ENCODE peak calls at places on chromosomes 2 and 18, in five cellular contexts. One of them, this sample, is unnamed.

GRCh38 chr2:86747708-86748627 is 27.9 kb downstream of the RMND5A start:
- DNase-seq in heart right ventricle: peak; percentile 12
- DNase-seq in AG04449: peak; percentile 59
- DNase-seq in coronary artery: no peak
- DNase-seq in glutamatergic neuron: peak; percentile 17
- DNase-seq in this sample: no peak

GRCh38 chr2:70140978-70141753 is 49.7 kb downstream of the C2orf42 start:
- DNase-seq in heart right ventricle: peak; percentile 32
- DNase-seq in AG04449: no peak
- DNase-seq in glutamatergic neuron: peak; percentile 66
- DNase-seq in coronary artery: peak; percentile 84
- DNase-seq in this sample: no peak

GRCh38 chr18:62446511-62446910 is 76.3 kb upstream of the ZCCHC2 start:
- DNase-seq in glutamatergic neuron: no peak
- DNase-seq in coronary artery: no peak
- DNase-seq in heart right ventricle: no peak
- DNase-seq in AG04449: no peak
- DNase-seq in this sample: no peak

GRCh38 chr18:8537400-8537799 is 71.8 kb upstream of the RAB12 start:
- DNase-seq in AG04449: no peak
- DNase-seq in glutamatergic neuron: no peak
- DNase-seq in heart right ventricle: no peak
- DNase-seq in coronary artery: no peak
- DNase-seq in this sample: no peak

GRCh38 chr2:168500516-168500915 is 44.4 kb downstream of the CERS6 start:
- DNase-seq in glutamatergic neuron: no peak
- DNase-seq in AG04449: no peak
- DNase-seq in coronary artery: no peak
- DNase-seq in heart right ventricle: no peak
- DNase-seq in this sample: no peak

GRCh38 chr2:196225213-196225612 is 53.8 kb upstream of the STK17B start:
- DNase-seq in glutamatergic neuron: no peak
- DNase-seq in coronary artery: no peak
- DNase-seq in heart right ventricle: no peak
- DNase-seq in AG04449: no peak
- DNase-seq in this sample: no peak

GRCh38 chr2:16626497-16626896 is 39.1 kb downstream of the CYRIA start:
- DNase-seq in AG04449: no peak
- DNase-seq in glutamatergic neuron: no peak
- DNase-seq in heart right ventricle: no peak
- DNase-seq in coronary artery: no peak
- DNase-seq in this sample: no peak

GRCh38 chr2:238908960-238909951 is 61.4 kb downstream of the TWIST2 start:
- DNase-seq in glutamatergic neuron: no peak
- DNase-seq in heart right ventricle: no peak
- DNase-seq in AG04449: no peak
- DNase-seq in coronary artery: peak; percentile 79
- DNase-seq in this sample: no peak

GRCh38 chr18:58527116-58528010 is 101.5 kb downstream of the ALPK2 start:
- DNase-seq in AG04449: no peak
- DNase-seq in coronary artery: no peak
- DNase-seq in heart right ventricle: no peak
- DNase-seq in glutamatergic neuron: no peak
- DNase-seq in this sample: no peak

GRCh38 chr2:62467475-62468321 is 38.3 kb downstream of the TMEM17 start:
- DNase-seq in AG04449: no peak
- DNase-seq in glutamatergic neuron: no peak
- DNase-seq in heart right ventricle: no peak
- DNase-seq in coronary artery: no peak
- DNase-seq in this sample: no peak

GRCh38 chr2:224893848-224894247 is 148.4 kb downstream of the DOCK10 start:
- DNase-seq in AG04449: no peak
- DNase-seq in glutamatergic neuron: no peak
- DNase-seq in coronary artery: no peak
- DNase-seq in heart right ventricle: no peak
- DNase-seq in this sample: no peak

GRCh38 chr2:6975988-6976387 is 58.8 kb downstream of the RNF144A start:
- DNase-seq in AG04449: no peak
- DNase-seq in heart right ventricle: no peak
- DNase-seq in coronary artery: peak; percentile 9
- DNase-seq in glutamatergic neuron: no peak
- DNase-seq in this sample: no peak

GRCh38 chr2:51251356-51251755 is 219.4 kb upstream of the NRXN1 start:
- DNase-seq in heart right ventricle: no peak
- DNase-seq in glutamatergic neuron: no peak
- DNase-seq in AG04449: no peak
- DNase-seq in coronary artery: no peak
- DNase-seq in this sample: no peak

DNA sequence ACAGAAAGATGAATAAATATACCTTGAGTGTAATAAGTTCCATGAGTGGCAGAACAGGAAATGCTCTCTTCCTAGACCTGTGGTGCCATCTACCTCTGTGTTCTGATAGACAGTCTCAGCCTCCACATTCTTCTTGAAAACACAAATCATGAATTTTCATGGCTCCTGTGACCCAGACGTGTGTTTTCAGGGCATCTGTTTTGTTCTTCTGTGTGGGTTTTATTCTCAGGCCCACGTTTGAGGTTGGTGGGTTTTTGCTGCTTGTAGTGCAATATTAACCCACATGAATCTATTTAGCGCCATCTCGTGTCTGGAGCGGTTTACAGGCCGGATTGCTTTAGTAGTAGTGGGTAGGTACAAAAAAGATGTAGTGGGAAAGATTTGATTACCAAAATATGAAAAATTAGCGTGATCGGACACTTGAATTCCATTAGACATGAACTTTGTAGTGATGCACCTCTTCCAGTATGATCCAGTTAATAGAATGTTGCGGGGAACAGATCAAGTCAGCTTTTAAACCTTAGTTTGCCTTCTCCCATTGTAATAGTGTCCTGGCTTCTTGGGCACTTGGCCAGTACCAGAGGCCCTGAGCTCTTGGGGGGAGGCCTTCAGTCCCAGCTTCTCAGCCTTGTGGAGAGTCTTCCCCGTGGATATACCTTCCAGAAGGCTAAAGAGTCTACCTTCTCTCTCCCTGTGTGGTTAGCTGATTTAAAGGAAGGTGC is 256.5 kb downstream of the TPGS2 start:
- DNase-seq in heart right ventricle: no peak
- DNase-seq in glutamatergic neuron: peak; percentile 64
- DNase-seq in coronary artery: peak; percentile 60
- DNase-seq in AG04449: no peak
- DNase-seq in this sample: no peak
- TF ChIP-seq CTCF in heart right ventricle: no peak
- TF ChIP-seq CTCF in glutamatergic neuron: no peak
- TF ChIP-seq CTCF in coronary artery: peak; percentile 37
- TF ChIP-seq CTCF in AG04449: peak; percentile 56
- TF ChIP-seq CTCF in this sample: peak; percentile 77

DNA sequence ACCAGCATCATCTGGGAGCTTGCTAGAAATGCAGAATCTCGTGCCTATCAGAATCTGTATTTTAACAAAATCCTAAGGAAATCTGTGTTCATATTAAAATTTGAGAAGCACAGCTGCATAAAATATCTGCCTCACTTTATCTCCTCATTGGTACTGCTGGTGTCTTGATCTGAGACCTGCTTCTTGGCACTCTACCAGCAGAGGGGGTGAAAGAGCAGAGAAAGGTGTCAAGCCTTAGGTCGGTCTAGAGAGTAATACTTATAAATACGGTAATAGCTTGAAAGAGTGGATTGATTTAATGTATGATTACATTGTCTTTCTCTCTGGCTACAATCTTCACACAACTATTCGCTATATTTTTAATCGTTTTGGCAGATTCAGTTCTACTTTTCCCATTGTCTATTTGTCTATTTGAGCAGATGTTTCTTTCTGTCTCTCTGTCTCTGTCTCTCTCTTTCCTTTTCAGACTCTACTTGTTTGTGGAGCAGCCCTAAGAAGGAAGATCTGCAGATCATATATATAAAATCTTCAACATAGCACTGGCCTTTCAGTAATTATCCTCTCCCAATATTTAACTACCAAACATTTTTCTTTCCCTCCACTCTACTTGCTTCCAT is 1.7 kb upstream of the GCG start:
- DNase-seq in heart right ventricle: peak; percentile 25
- DNase-seq in coronary artery: no peak
- DNase-seq in glutamatergic neuron: peak; percentile 72
- DNase-seq in AG04449: no peak
- DNase-seq in this sample: peak; percentile 87
- TF ChIP-seq CTCF in heart right ventricle: no peak
- TF ChIP-seq CTCF in coronary artery: no peak
- TF ChIP-seq CTCF in glutamatergic neuron: peak; percentile 76
- TF ChIP-seq CTCF in AG04449: peak; percentile 70
- TF ChIP-seq CTCF in this sample: peak; percentile 86

GRCh38 chr18:21191596-21192307 is 50.3 kb upstream of the GREB1L start:
- DNase-seq in AG04449: no peak
- DNase-seq in glutamatergic neuron: peak; percentile 80
- DNase-seq in heart right ventricle: peak; percentile 20
- DNase-seq in coronary artery: peak; percentile 76
- DNase-seq in this sample: no peak

GRCh38 chr18:21187886-21188285 is 54.1 kb upstream of the GREB1L start:
- DNase-seq in AG04449: no peak
- DNase-seq in heart right ventricle: no peak
- DNase-seq in glutamatergic neuron: no peak
- DNase-seq in coronary artery: no peak
- DNase-seq in this sample: no peak

GRCh38 chr18:21196426-21196825 is 45.6 kb upstream of the GREB1L start:
- DNase-seq in coronary artery: no peak
- DNase-seq in heart right ventricle: no peak
- DNase-seq in AG04449: no peak
- DNase-seq in glutamatergic neuron: no peak
- DNase-seq in this sample: no peak

GRCh38 chr18:21194871-21195771 is 46.9 kb upstream of the GREB1L start:
- DNase-seq in coronary artery: no peak
- DNase-seq in heart right ventricle: no peak
- DNase-seq in glutamatergic neuron: no peak
- DNase-seq in AG04449: no peak
- DNase-seq in this sample: no peak

DNA sequence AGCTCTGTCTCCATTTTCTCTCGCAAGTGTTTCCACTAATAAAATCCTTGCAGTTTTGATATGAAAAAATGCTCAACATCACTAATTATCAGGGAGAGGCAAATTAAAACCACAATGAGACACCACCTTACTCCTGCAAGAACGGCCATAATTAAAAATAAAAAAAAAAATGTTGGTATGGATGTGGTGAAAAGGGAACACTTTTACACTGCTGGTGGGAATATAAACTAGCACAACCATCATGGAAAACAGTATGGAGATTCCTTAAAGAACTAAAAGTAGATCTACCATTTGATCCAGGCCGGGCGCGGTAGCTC is 49.8 kb upstream of the GREB1L start:
- DNase-seq in coronary artery: no peak
- DNase-seq in AG04449: no peak
- DNase-seq in heart right ventricle: no peak
- DNase-seq in glutamatergic neuron: no peak
- DNase-seq in this sample: no peak
- TF ChIP-seq CTCF in coronary artery: no peak
- TF ChIP-seq CTCF in AG04449: no peak
- TF ChIP-seq CTCF in heart right ventricle: no peak
- TF ChIP-seq CTCF in glutamatergic neuron: no peak
- TF ChIP-seq CTCF in this sample: no peak

DNA sequence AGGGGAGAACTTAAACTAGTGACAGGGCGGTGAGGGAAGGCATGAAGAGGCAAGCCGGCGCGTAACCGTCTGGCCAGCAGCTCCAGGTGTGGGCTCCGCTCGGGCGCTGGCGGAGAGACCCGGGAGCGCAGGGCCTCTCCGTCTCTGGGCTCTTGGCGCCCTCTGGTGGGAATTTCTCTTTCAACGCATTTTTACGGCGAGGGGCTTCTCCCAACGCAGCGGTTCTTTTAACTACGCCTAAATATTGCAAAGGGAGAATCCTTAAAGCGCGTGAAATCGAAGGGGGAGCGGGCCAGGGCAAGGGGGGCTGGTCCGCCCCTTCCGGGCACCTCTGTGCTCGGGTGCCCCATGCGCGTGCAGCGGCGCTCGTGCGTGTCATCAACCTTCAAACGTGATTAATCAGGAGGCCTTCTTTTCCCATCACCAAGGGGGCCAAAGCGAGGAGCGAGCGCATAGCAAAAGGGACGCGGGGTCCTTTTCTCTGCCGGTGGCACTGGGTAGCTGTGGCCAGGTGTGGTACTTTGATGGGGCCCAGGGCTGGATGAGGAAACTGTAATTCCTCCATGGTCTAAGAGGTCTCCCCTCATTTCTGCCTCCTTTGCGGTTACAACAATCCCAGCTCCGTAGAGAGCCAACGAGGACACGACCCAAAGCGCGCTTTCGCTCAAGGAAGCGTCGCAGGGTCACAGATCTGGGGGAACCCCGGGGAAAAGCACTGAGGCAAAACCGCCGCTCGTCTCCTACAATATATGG is 765 bp upstream of the GAD1 start:
- DNase-seq in coronary artery: no peak
- DNase-seq in heart right ventricle: peak; percentile 54
- DNase-seq in AG04449: no peak
- DNase-seq in glutamatergic neuron: peak; percentile 89
- DNase-seq in this sample: no peak
- TF ChIP-seq CTCF in coronary artery: peak; percentile 73
- TF ChIP-seq CTCF in heart right ventricle: peak; percentile 59
- TF ChIP-seq CTCF in AG04449: peak; percentile 68
- TF ChIP-seq CTCF in glutamatergic neuron: peak; percentile 84
- TF ChIP-seq CTCF in this sample: peak; percentile 74

This sample was measured in osteocyte.